ENCODE peak calls at places on chromosomes 2 and 18, in eight cellular contexts. W is substantia nigra, X is NCI-H1092 treated with DMSO at 0.1 percent for 48 hours, Z is HFFc6, I is esophagus squamous epithelium, K is kidney glomerular epithelial cell, G is neuronal stem cell, M is HCEC 1CT. C is an unnamed sample.

GRCh38 chr2:160207804-160208661 is 8.0 kb upstream of the ITGB6 start:
- DNase-seq in W (no peak), X (no peak), Z (peak; percentile 92), I (no peak), K (peak; percentile 94), G (no peak), M (peak; percentile 89), C (no peak)

GRCh38 chr18:74748809-74749208 is 151.1 kb downstream of the ZNF407 start:
- DNase-seq in W (no peak), X (no peak), Z (no peak), I (no peak), K (no peak), G (no peak), M (no peak), C (no peak)

GRCh38 chr2:43192039-43192438 is 34.4 kb downstream of the ZFP36L2 start:
- DNase-seq in W (no peak), X (no peak), Z (no peak), I (no peak), K (no peak), G (no peak), M (no peak), C (no peak)

GRCh38 chr2:193348055-193348454 is 1153.3 kb upstream of the TMEFF2 start:
- DNase-seq in W (no peak), X (no peak), Z (no peak), I (no peak), K (no peak), G (no peak), M (no peak), C (no peak)

GRCh38 chr2:11370377-11371098 is 26.1 kb upstream of the ROCK2 start:
- DNase-seq in W (no peak), X (peak; percentile 37), Z (peak; percentile 30), I (no peak), K (no peak), G (no peak), M (no peak), C (no peak)

GRCh38 chr2:160324161-160324768 is 124.2 kb upstream of the ITGB6 start:
- DNase-seq in W (no peak), X (no peak), Z (peak; percentile 48), I (no peak), K (no peak), G (no peak), M (peak; percentile 51), C (no peak)

GRCh38 chr2:200877443-200877842 is 11.4 kb downstream of the PPIL3 start:
- DNase-seq in W (no peak), X (no peak), Z (no peak), I (no peak), K (no peak), G (no peak), M (no peak), C (no peak)

GRCh38 chr2:46943881-46944798 is 28.5 kb upstream of the MCFD2 start:
- DNase-seq in W (no peak), X (no peak), Z (no peak), I (no peak), K (no peak), G (no peak), M (no peak), C (no peak)

GRCh38 chr18:13239557-13239956 is 21.0 kb downstream of the LDLRAD4 start:
- DNase-seq in W (no peak), X (no peak), Z (no peak), I (no peak), K (no peak), G (no peak), M (no peak), C (no peak)

GRCh38 chr2:181784556-181784955 is 104.2 kb upstream of the NEUROD1 start:
- DNase-seq in W (no peak), X (no peak), Z (peak; percentile 69), I (no peak), K (peak; percentile 67), G (no peak), M (peak; percentile 89), C (no peak)

GRCh38 chr2:137192366-137193315 is 427.3 kb downstream of the THSD7B start:
- DNase-seq in W (no peak), X (no peak), Z (peak; percentile 48), I (no peak), K (no peak), G (no peak), M (no peak), C (no peak)

GRCh38 chr2:9179572-9180201 is 26.9 kb upstream of the ASAP2 start:
- DNase-seq in W (no peak), X (no peak), Z (peak; percentile 80), I (no peak), K (peak; percentile 36), G (no peak), M (peak; percentile 84), C (no peak)

GRCh38 chr2:76640905-76641304 is 881.3 kb downstream of the LRRTM4 start:
- DNase-seq in W (no peak), X (no peak), Z (no peak), I (no peak), K (no peak), G (no peak), M (no peak), C (peak; percentile 7)